ENCODE peak calls at places on chromosomes 13 and 19, in five cellular contexts. One of them, this sample, is unnamed.

GRCh38 chr19:7742991-7743390 is 4.3 kb downstream of the CD209 start:
- DNase-seq in AG04450: no peak
- DNase-seq in OCI-LY7: no peak
- DNase-seq in cardiac fibroblast: no peak
- DNase-seq in endodermal cell: no peak
- DNase-seq in this sample: no peak

GRCh38 chr13:30178976-30179375 is 128.4 kb downstream of the KATNAL1 start:
- DNase-seq in OCI-LY7: no peak
- DNase-seq in cardiac fibroblast: no peak
- DNase-seq in endodermal cell: no peak
- DNase-seq in AG04450: no peak
- DNase-seq in this sample: no peak

GRCh38 chr19:54959840-54960239 is 6.3 kb upstream of the NLRP2 start:
- DNase-seq in endodermal cell: no peak
- DNase-seq in AG04450: no peak
- DNase-seq in OCI-LY7: peak
- DNase-seq in cardiac fibroblast: no peak
- DNase-seq in this sample: no peak

GRCh38 chr13:27372896-27373295 is 51.5 kb upstream of the GTF3A start:
- DNase-seq in OCI-LY7: no peak
- DNase-seq in AG04450: no peak
- DNase-seq in cardiac fibroblast: peak
- DNase-seq in endodermal cell: no peak
- DNase-seq in this sample: no peak

GRCh38 chr13:32150239-32150638 is 118.7 kb downstream of the FRY start:
- DNase-seq in AG04450: no peak
- DNase-seq in endodermal cell: no peak
- DNase-seq in cardiac fibroblast: peak
- DNase-seq in OCI-LY7: no peak
- DNase-seq in this sample: peak

GRCh38 chr13:28558567-28558966 is 63.6 kb upstream of the FLT1 start:
- DNase-seq in cardiac fibroblast: peak
- DNase-seq in endodermal cell: no peak
- DNase-seq in OCI-LY7: no peak
- DNase-seq in AG04450: no peak
- DNase-seq in this sample: no peak

GRCh38 chr19:52535831-52536800 is 8.6 kb downstream of the ZNF808 start:
- DNase-seq in cardiac fibroblast: peak
- DNase-seq in OCI-LY7: peak
- DNase-seq in endodermal cell: peak
- DNase-seq in AG04450: peak
- DNase-seq in this sample: peak

GRCh38 chr19:41734585-41734984 is 20.7 kb upstream of the CEACAM6 start:
- DNase-seq in endodermal cell: no peak
- DNase-seq in AG04450: no peak
- DNase-seq in OCI-LY7: no peak
- DNase-seq in cardiac fibroblast: no peak
- DNase-seq in this sample: no peak

GRCh38 chr13:33415822-33416221 is 130.3 kb upstream of the STARD13 start:
- DNase-seq in AG04450: no peak
- DNase-seq in OCI-LY7: no peak
- DNase-seq in endodermal cell: no peak
- DNase-seq in cardiac fibroblast: no peak
- DNase-seq in this sample: no peak

GRCh38 chr19:8827277-8827676 is 4.8 kb downstream of the ZNF558 start:
- DNase-seq in cardiac fibroblast: no peak
- DNase-seq in OCI-LY7: no peak
- DNase-seq in endodermal cell: no peak
- DNase-seq in AG04450: no peak
- DNase-seq in this sample: no peak

GRCh38 chr19:2477732-2478191 is 1.8 kb downstream of the GADD45B start:
- DNase-seq in AG04450: no peak
- DNase-seq in cardiac fibroblast: peak
- DNase-seq in endodermal cell: no peak
- DNase-seq in OCI-LY7: peak
- DNase-seq in this sample: peak

GRCh38 chr19:50649433-50650391 is at the start of gene C19orf81:
- DNase-seq in AG04450: no peak
- DNase-seq in cardiac fibroblast: peak
- DNase-seq in endodermal cell: peak
- DNase-seq in OCI-LY7: peak
- DNase-seq in this sample: no peak

GRCh38 chr13:75395056-75395455 is 86.9 kb downstream of the TBC1D4 start:
- DNase-seq in endodermal cell: no peak
- DNase-seq in OCI-LY7: no peak
- DNase-seq in AG04450: no peak
- DNase-seq in cardiac fibroblast: no peak
- DNase-seq in this sample: no peak

GRCh38 chr19:4009990-4010807 is 2.7 kb downstream of the PIAS4 start:
- DNase-seq in endodermal cell: no peak
- DNase-seq in cardiac fibroblast: no peak
- DNase-seq in OCI-LY7: no peak
- DNase-seq in AG04450: no peak
- DNase-seq in this sample: no peak

GRCh38 chr19:43425567-43426392 is 11.1 kb downstream of the TEX101 start:
- DNase-seq in AG04450: no peak
- DNase-seq in cardiac fibroblast: peak
- DNase-seq in endodermal cell: peak
- DNase-seq in OCI-LY7: peak
- DNase-seq in this sample: peak

GRCh38 chr19:49216076-49216475 is 58.5 kb downstream of the TRPM4 start:
- DNase-seq in cardiac fibroblast: peak
- DNase-seq in AG04450: no peak
- DNase-seq in endodermal cell: no peak
- DNase-seq in OCI-LY7: no peak
- DNase-seq in this sample: peak

GRCh38 chr13:75135325-75135825 is 346.6 kb downstream of the TBC1D4 start:
- DNase-seq in cardiac fibroblast: peak
- DNase-seq in AG04450: peak
- DNase-seq in endodermal cell: no peak
- DNase-seq in OCI-LY7: no peak
- DNase-seq in this sample: peak

GRCh38 chr19:31450696-31451095 is 101.5 kb upstream of the TSHZ3 start:
- DNase-seq in cardiac fibroblast: no peak
- DNase-seq in endodermal cell: no peak
- DNase-seq in OCI-LY7: no peak
- DNase-seq in AG04450: no peak
- DNase-seq in this sample: no peak

GRCh38 chr13:51811046-51811445 is 7.1 kb upstream of the DHRS12 start:
- DNase-seq in cardiac fibroblast: no peak
- DNase-seq in endodermal cell: no peak
- DNase-seq in OCI-LY7: peak
- DNase-seq in AG04450: no peak
- DNase-seq in this sample: no peak

GRCh38 chr19:15775249-15775648 is 12.2 kb upstream of the OR10H5 start:
- DNase-seq in cardiac fibroblast: no peak
- DNase-seq in endodermal cell: no peak
- DNase-seq in OCI-LY7: no peak
- DNase-seq in AG04450: no peak
- DNase-seq in this sample: no peak

GRCh38 chr19:5218963-5219530 is 121.6 kb downstream of the PTPRS start:
- DNase-seq in cardiac fibroblast: no peak
- DNase-seq in OCI-LY7: no peak
- DNase-seq in endodermal cell: no peak
- DNase-seq in AG04450: no peak
- DNase-seq in this sample: no peak

GRCh38 chr13:112657850-112658445 is 31.9 kb upstream of the ATP11A start:
- DNase-seq in endodermal cell: peak
- DNase-seq in OCI-LY7: no peak
- DNase-seq in cardiac fibroblast: peak
- DNase-seq in AG04450: peak
- DNase-seq in this sample: peak

DNA sequence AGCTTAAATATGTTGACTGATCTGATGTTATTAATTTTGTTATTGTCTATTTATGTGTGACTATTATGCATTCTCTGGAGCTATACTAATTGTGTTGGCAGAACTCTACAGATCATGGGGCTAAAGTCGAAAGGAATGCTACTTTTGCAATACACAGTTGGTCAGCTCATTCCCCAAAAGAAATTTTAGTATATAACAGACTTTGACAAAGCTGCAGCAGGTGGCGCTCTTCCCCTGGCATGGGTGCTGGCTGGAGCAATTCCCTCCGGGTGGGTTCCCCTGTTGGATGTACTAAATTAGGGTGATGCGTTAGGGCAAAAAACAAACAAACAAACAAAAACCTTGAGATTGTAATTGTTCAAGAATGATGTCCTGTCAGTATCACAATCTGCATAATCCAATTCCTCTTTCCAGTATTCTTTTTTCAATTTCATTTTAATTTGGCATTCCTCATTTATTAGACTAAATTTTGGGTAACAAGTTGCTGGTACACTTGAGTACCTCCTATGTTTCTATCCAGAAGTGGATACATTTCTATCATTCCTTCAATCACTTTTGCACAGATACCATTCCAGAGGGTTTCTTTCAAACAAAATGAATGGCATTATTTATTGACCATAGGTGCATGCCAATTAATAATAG is 322.8 kb upstream of the EDNRB start:
- DNase-seq in cardiac fibroblast: peak
- DNase-seq in OCI-LY7: peak
- DNase-seq in endodermal cell: peak
- DNase-seq in AG04450: peak
- DNase-seq in this sample: peak
- TF ChIP-seq CTCF in cardiac fibroblast: peak
- TF ChIP-seq CTCF in OCI-LY7: peak
- TF ChIP-seq CTCF in endodermal cell: peak
- TF ChIP-seq CTCF in AG04450: peak
- TF ChIP-seq CTCF in this sample: peak

DNA sequence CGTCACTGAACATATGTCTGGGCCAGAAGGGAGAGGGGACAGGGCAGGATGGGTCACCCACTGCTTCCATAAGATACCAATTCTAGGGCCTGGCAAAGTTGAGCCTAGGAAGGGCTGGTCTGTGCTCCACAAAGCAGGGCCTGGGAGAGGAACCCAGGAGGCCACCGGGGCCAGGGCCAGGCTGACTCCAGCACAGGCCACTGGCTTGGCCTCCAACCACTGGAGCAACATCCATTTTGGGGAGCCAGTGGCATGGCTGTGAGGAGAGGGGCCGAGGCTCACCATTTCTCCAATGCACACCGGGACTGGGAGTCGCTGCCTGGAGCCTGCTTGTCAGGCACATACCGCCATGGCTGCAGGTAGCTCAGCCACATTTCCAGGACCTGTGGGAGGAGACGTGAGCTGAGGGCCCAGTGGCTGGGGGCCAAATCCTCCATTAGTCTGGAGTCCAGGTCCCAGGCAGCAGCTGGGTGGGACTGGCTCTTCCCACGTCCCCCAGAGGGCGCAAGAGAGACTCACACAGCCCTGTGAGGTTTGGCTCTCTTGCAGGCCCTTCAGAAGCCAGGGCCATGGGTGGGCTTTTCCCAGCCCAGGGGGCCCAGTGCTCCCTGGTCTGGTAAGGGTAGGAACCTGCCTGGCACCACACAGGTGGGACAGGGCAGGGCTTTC is 27.7 kb downstream of the TUBA3C start:
- DNase-seq in AG04450: no peak
- DNase-seq in OCI-LY7: no peak
- DNase-seq in endodermal cell: no peak
- DNase-seq in cardiac fibroblast: no peak
- DNase-seq in this sample: no peak
- TF ChIP-seq CTCF in AG04450: no peak
- TF ChIP-seq CTCF in OCI-LY7: peak
- TF ChIP-seq CTCF in endodermal cell: no peak
- TF ChIP-seq CTCF in cardiac fibroblast: no peak
- TF ChIP-seq CTCF in this sample: no peak

DNA sequence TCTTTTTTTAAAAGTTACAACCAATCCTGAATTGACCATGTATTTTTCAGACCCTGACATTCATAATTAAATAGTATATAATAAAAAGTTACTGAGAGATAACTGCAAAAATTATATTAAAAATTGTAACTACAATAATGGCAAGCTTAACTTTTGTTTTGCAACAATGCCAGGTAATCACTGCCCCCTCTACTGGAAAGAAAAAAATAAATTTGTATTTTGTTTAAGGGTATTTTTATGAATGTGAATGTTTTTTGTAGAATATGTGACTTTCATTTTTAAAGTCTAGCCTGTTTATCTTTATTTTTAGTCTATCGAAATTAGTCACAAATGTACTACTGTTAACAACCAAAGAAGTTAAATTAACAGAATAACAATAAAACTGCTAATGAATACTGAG is 21.7 kb downstream of the MRPS31 start:
- DNase-seq in endodermal cell: no peak
- DNase-seq in cardiac fibroblast: peak
- DNase-seq in AG04450: no peak
- DNase-seq in OCI-LY7: no peak
- DNase-seq in this sample: peak
- TF ChIP-seq CTCF in endodermal cell: peak
- TF ChIP-seq CTCF in cardiac fibroblast: no peak
- TF ChIP-seq CTCF in AG04450: peak
- TF ChIP-seq CTCF in OCI-LY7: peak
- TF ChIP-seq CTCF in this sample: peak

DNA sequence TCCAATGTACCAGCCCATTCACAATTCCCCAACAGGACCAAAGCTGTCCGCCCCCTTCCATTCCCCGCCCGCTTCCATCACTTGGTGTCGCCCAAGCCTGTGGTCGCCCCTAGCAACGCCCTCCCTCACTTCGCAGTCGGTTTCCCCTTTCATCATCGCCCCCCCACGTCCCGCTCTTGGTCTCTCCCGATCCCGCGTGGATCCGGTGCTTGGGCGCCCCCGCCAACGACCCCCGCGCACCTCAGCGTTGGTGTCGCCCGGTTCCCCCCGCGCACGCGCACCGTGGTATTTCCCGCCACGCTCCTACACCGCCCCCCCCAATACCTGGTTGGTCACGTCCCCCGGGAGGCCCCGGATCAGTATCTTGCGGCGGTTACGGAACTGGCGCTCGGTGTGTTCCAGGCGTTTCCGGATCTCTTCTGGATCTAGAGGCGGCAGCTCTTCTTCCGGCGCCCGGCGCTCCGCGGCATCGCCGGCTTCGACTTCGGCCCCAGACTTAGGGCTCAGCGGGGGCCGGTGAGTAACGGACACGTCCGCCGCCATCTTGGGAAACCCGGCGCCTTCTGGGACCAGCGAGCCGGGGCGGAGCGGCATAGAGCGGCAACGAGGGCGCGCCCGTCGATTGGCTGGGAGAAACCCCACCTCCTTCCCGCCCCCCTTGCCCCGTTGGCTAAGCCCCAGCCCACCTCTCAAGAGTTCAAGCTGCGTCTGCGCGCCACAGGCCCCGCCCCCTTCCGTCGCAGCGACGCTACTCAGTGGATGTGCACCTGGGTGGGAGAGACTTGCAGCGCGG is at the start of gene RAVER1:
- DNase-seq in cardiac fibroblast: peak
- DNase-seq in endodermal cell: peak
- DNase-seq in AG04450: peak
- DNase-seq in OCI-LY7: peak
- DNase-seq in this sample: peak
- TF ChIP-seq CTCF in cardiac fibroblast: no peak
- TF ChIP-seq CTCF in endodermal cell: no peak
- TF ChIP-seq CTCF in AG04450: no peak
- TF ChIP-seq CTCF in OCI-LY7: no peak
- TF ChIP-seq CTCF in this sample: no peak

This sample was measured in fibroblast of the aortic adventitia.